ENCODE peak calls at places on chromosomes 13 and 19, in ten cellular contexts. I is gastrocnemius medialis; F is naive thymus-derived CD4-positive, alpha-beta T cell; K is psoas muscle; D is AG04450; Y is mesendoderm; C is uterus; H is esophagus squamous epithelium; O is IMR-90; A is cardiac muscle cell. X is an unnamed sample.

GRCh38 chr19:17484520-17485180 is 14.3 kb downstream of the SLC27A1 start:
- DNase-seq in I (no peak), F (no peak), K (no peak), D (no peak), Y (no peak), C (no peak), H (no peak), O (no peak), A (no peak), X (no peak)

GRCh38 chr13:32206097-32206740 is 108.9 kb downstream of the ZAR1L start:
- DNase-seq in I (no peak), F (no peak), K (no peak), D (no peak), Y (no peak), C (no peak), H (no peak), O (peak), A (no peak), X (no peak)

GRCh38 chr13:110925023-110925608 is 10.2 kb upstream of the ANKRD10 start:
- DNase-seq in I (no peak), F (no peak), K (no peak), D (no peak), Y (peak), C (peak), H (no peak), O (no peak), A (peak), X (no peak)

GRCh38 chr13:50936681-50937080 is 27.1 kb downstream of the RNASEH2B start:
- DNase-seq in I (no peak), F (no peak), K (no peak), D (no peak), Y (no peak), C (no peak), H (no peak), O (no peak), A (no peak), X (no peak)

GRCh38 chr13:63190742-63191141 is 1775.1 kb upstream of the PCDH20 start:
- DNase-seq in I (no peak), F (no peak), K (no peak), D (no peak), Y (peak), C (no peak), H (no peak), O (peak), A (no peak), X (no peak)

GRCh38 chr19:4115050-4115817 is 8.7 kb downstream of the MAP2K2 start:
- DNase-seq in I (no peak), F (peak), K (no peak), D (no peak), Y (no peak), C (no peak), H (no peak), O (no peak), A (peak), X (no peak)

GRCh38 chr19:48819366-48819816 is 8.6 kb upstream of the BCAT2 start:
- DNase-seq in I (peak), F (no peak), K (peak), D (peak), Y (no peak), C (peak), H (no peak), O (peak), A (no peak), X (peak)

GRCh38 chr19:10603084-10603872 is 16.2 kb upstream of the AP1M2 start:
- DNase-seq in I (no peak), F (peak), K (peak), D (no peak), Y (peak), C (peak), H (peak), O (no peak), A (peak), X (peak)

GRCh38 chr19:42032428-42032827 is 37.6 kb downstream of the GRIK5 start:
- DNase-seq in I (no peak), F (no peak), K (no peak), D (no peak), Y (peak), C (no peak), H (no peak), O (no peak), A (no peak), X (no peak)

GRCh38 chr13:50676602-50677001 is 166.9 kb downstream of the DLEU7 start:
- DNase-seq in I (no peak), F (no peak), K (no peak), D (no peak), Y (peak), C (no peak), H (no peak), O (peak), A (no peak), X (no peak)

GRCh38 chr13:75618308-75618707 is 17.8 kb upstream of the LMO7 start:
- DNase-seq in I (no peak), F (no peak), K (no peak), D (no peak), Y (no peak), C (no peak), H (no peak), O (no peak), A (no peak), X (no peak)

GRCh38 chr19:5718579-5719273 is 1.2 kb downstream of the LONP1 start:
- DNase-seq in I (no peak), F (no peak), K (no peak), D (peak), Y (peak), C (no peak), H (no peak), O (peak), A (no peak), X (no peak)

GRCh38 chr13:93466502-93467036 is 240.0 kb downstream of the GPC6 start:
- DNase-seq in I (no peak), F (no peak), K (no peak), D (no peak), Y (no peak), C (no peak), H (no peak), O (peak), A (no peak), X (no peak)

GRCh38 chr13:107476068-107476467 is 739.3 kb downstream of the LIG4 start:
- DNase-seq in I (no peak), F (no peak), K (no peak), D (no peak), Y (no peak), C (no peak), H (no peak), O (peak), A (no peak), X (no peak)

GRCh38 chr19:375395-376110 is 31.0 kb upstream of the MIER2 start:
- DNase-seq in I (no peak), F (no peak), K (no peak), D (no peak), Y (no peak), C (no peak), H (no peak), O (no peak), A (no peak), X (peak)

GRCh38 chr19:11659612-11660011 is 62.3 kb downstream of the ZNF627 start:
- DNase-seq in I (no peak), F (no peak), K (no peak), D (no peak), Y (no peak), C (no peak), H (no peak), O (peak), A (no peak), X (no peak)

GRCh38 chr19:3006075-3006767 is 22.9 kb downstream of the TLE2 start:
- DNase-seq in I (no peak), F (peak), K (no peak), D (no peak), Y (peak), C (no peak), H (no peak), O (no peak), A (no peak), X (no peak)

GRCh38 chr13:20847298-20847697 is 55.2 kb downstream of the XPO4 start:
- DNase-seq in I (no peak), F (no peak), K (no peak), D (no peak), Y (peak), C (no peak), H (no peak), O (no peak), A (peak), X (no peak)

GRCh38 chr13:37648604-37649003 is 50.0 kb upstream of the POSTN start:
- DNase-seq in I (no peak), F (no peak), K (no peak), D (peak), Y (no peak), C (no peak), H (no peak), O (peak), A (no peak), X (no peak)

GRCh38 chr13:114049026-114049425 is 75.2 kb upstream of the C13orf46 start:
- DNase-seq in I (no peak), F (peak), K (no peak), D (no peak), Y (no peak), C (no peak), H (no peak), O (no peak), A (no peak), X (no peak)

GRCh38 chr19:56177564-56178243 is 1.9 kb downstream of the GALP start:
- DNase-seq in I (no peak), F (no peak), K (no peak), D (no peak), Y (no peak), C (no peak), H (no peak), O (no peak), A (no peak), X (no peak)

GRCh38 chr13:105918842-105919741 is 616.4 kb downstream of the EFNB2 start:
- DNase-seq in I (no peak), F (no peak), K (no peak), D (no peak), Y (peak), C (no peak), H (no peak), O (peak), A (no peak), X (no peak)

GRCh38 chr19:3978145-3978544 is 7.1 kb downstream of the EEF2 start:
- DNase-seq in I (no peak), F (no peak), K (no peak), D (no peak), Y (no peak), C (no peak), H (no peak), O (no peak), A (no peak), X (no peak)

GRCh38 chr13:38713046-38713445 is 26.2 kb downstream of the FREM2 start:
- DNase-seq in I (no peak), F (no peak), K (no peak), D (no peak), Y (no peak), C (no peak), H (no peak), O (no peak), A (no peak), X (no peak)

GRCh38 chr13:18978447-18978846 is 203.2 kb downstream of the TUBA3C start:
- DNase-seq in I (no peak), F (no peak), K (no peak), D (no peak), Y (no peak), C (no peak), H (no peak), O (no peak), A (no peak), X (no peak)

GRCh38 chr13:98925949-98926348 is 51.9 kb downstream of the DOCK9 start:
- DNase-seq in I (no peak), F (no peak), K (no peak), D (no peak), Y (peak), C (no peak), H (no peak), O (no peak), A (no peak), X (no peak)

GRCh38 chr13:89514534-89515312 is 1832.8 kb upstream of the MIR17HG start:
- DNase-seq in I (no peak), F (no peak), K (no peak), D (peak), Y (peak), C (no peak), H (no peak), O (peak), A (no peak), X (no peak)

GRCh38 chr19:963401-964022 is 20.6 kb upstream of the WDR18 start:
- DNase-seq in I (no peak), F (no peak), K (no peak), D (no peak), Y (peak), C (no peak), H (no peak), O (no peak), A (no peak), X (no peak)

GRCh38 chr19:51361228-51361627 is 5.0 kb downstream of the ETFB start:
- DNase-seq in I (no peak), F (no peak), K (no peak), D (no peak), Y (no peak), C (no peak), H (no peak), O (no peak), A (no peak), X (no peak)

GRCh38 chr19:4061178-4061682 is 5.5 kb downstream of the ZBTB7A start:
- DNase-seq in I (peak), F (no peak), K (peak), D (no peak), Y (no peak), C (peak), H (no peak), O (no peak), A (no peak), X (peak)

GRCh38 chr19:14369399-14370168 is 11.7 kb upstream of the ADGRE5 start:
- DNase-seq in I (no peak), F (peak), K (no peak), D (no peak), Y (no peak), C (peak), H (no peak), O (peak), A (peak), X (peak)

GRCh38 chr19:29119582-29119981 is 93.4 kb downstream of the UQCRFS1 start:
- DNase-seq in I (no peak), F (no peak), K (no peak), D (no peak), Y (peak), C (no peak), H (no peak), O (no peak), A (peak), X (no peak)

GRCh38 chr19:19134687-19135158 is 3.6 kb downstream of the TMEM161A start:
- DNase-seq in I (no peak), F (peak), K (peak), D (no peak), Y (peak), C (no peak), H (no peak), O (no peak), A (peak), X (no peak)

GRCh38 chr13:23796546-23796945 is 92.7 kb downstream of the MIPEP start:
- DNase-seq in I (no peak), F (no peak), K (no peak), D (no peak), Y (no peak), C (no peak), H (no peak), O (peak), A (no peak), X (no peak)

GRCh38 chr13:23804166-23804565 is 85.0 kb downstream of the MIPEP start:
- DNase-seq in I (no peak), F (no peak), K (no peak), D (no peak), Y (no peak), C (no peak), H (no peak), O (no peak), A (no peak), X (no peak)

GRCh38 chr13:23797276-23797903 is 91.8 kb downstream of the MIPEP start:
- DNase-seq in I (no peak), F (no peak), K (no peak), D (no peak), Y (no peak), C (no peak), H (no peak), O (no peak), A (no peak), X (no peak)

GRCh38 chr13:23801141-23801540 is 88.1 kb downstream of the MIPEP start:
- DNase-seq in I (no peak), F (no peak), K (no peak), D (no peak), Y (no peak), C (no peak), H (no peak), O (no peak), A (no peak), X (no peak)

DNA sequence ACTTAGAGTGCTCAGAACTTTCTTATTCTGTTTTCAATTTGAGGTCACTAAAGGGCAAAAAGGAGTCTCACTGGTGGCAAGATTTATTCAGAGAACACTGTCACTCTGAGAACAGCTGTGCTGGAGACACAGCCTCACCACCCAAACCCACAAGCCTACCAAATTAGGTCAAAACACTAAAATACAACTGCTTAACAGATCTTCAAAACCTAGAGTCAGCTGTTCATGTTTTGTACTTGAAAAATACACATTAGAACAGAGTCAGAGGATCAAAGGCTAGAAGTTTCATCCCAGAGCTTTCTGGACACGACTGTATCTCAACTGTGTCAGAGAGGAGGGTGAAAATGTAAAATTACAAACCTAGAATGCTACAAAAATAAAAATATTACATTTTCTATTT is 89.3 kb downstream of the MIPEP start:
- DNase-seq in I (no peak), F (peak), K (no peak), D (no peak), Y (no peak), C (no peak), H (no peak), O (peak), A (no peak), X (no peak)
- H3K27ac ChIP-seq in I (no peak), F (peak), K (peak), D (peak), Y (no peak), C (no peak), H (no peak), O (peak), A (no peak), X (peak)

DNA sequence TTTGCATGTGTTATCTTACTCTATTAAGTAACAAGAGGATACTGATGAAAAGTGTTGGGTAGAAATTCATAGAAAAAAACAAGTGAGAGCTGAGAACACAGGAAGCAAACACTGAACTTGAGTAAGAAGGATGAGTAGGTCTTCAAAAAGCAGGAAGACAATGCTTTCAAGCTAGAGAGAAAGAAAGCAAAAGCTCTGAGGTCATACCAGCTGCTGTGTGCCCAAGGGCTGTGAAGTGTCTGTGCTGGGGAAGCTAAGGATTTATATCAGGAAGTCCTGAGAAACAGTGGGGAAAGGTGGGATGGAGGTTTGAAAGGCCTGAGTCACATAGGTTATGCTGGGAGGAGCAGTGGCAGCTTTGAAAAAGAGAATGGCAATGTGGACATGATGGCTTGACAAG is 145.5 kb upstream of the MAB21L1 start:
- DNase-seq in I (no peak), F (no peak), K (no peak), D (no peak), Y (peak), C (no peak), H (no peak), O (peak), A (no peak), X (no peak)
- H3K27ac ChIP-seq in I (no peak), F (no peak), K (no peak), D (no peak), Y (peak), C (no peak), H (no peak), O (no peak), A (no peak), X (no peak)

GRCh38 chr19:44111910-44112463 is 1.2 kb upstream of the ZNF225 start:
- DNase-seq in I (no peak), F (no peak), K (no peak), D (peak), Y (peak), C (no peak), H (no peak), O (peak), A (peak), X (no peak)
- H3K27ac ChIP-seq in I (no peak), F (no peak), K (no peak), D (peak), Y (no peak), C (no peak), H (no peak), O (no peak), A (peak), X (no peak)

GRCh38 chr13:46404732-46405097 is 17.7 kb upstream of the RUBCNL start:
- DNase-seq in I (no peak), F (no peak), K (no peak), D (no peak), Y (no peak), C (no peak), H (no peak), O (no peak), A (no peak), X (no peak)
- H3K27ac ChIP-seq in I (no peak), F (no peak), K (no peak), D (no peak), Y (no peak), C (no peak), H (no peak), O (no peak), A (no peak), X (no peak)

DNA sequence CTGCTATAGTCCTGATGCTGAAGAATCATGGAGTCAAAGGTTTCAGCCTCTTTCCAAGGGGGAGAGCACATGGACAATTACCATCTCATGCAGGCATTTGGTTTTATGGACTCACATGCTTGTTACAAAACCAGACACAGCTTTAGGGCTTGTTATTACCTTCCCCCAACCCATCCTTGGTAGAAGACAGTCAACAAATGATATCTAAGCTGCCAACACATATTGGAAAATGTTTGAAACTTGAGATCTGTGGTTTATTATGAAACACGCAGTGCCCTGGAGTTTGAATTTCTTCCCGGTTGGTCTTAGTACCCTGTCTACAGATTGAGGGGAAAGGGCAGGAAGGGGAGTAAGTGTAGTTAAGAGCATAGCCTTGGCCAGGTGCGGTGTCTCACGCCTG is 12.5 kb upstream of the CYP2A6 start:
- DNase-seq in I (no peak), F (no peak), K (no peak), D (no peak), Y (no peak), C (no peak), H (no peak), O (no peak), A (no peak), X (no peak)
- H3K27ac ChIP-seq in I (no peak), F (no peak), K (no peak), D (no peak), Y (no peak), C (peak), H (no peak), O (no peak), A (no peak), X (no peak)

GRCh38 chr13:42732073-42732472 is 49.3 kb upstream of the FAM216B start:
- DNase-seq in I (no peak), F (no peak), K (no peak), D (no peak), Y (no peak), C (no peak), H (no peak), O (no peak), A (no peak), X (no peak)
- H3K27ac ChIP-seq in I (no peak), F (no peak), K (no peak), D (no peak), Y (no peak), C (no peak), H (no peak), O (no peak), A (no peak), X (no peak)

DNA sequence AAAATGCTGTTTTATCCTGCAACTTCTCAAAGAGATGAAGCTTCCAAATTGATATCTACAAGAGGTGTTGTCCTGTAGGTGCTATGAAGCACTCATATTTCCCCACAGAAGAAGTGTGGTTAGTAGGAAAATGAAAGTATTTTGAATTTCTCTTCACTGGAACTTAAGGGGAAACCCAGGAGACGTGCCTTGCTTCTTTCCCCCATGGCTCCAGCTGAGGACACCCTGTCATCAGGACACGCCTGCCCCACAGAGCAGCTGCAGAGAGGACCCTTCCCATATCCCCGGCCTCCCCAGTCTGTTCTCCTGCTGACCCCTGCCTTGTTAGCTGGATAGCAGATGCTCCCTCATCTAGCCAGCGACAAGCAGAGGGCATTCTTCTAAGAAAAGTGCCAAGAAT is 371.3 kb downstream of the COG6 start:
- DNase-seq in I (no peak), F (no peak), K (no peak), D (no peak), Y (no peak), C (no peak), H (no peak), O (no peak), A (no peak), X (no peak)
- H3K27ac ChIP-seq in I (no peak), F (no peak), K (no peak), D (no peak), Y (no peak), C (no peak), H (no peak), O (no peak), A (no peak), X (no peak)

X was measured in ascending aorta.